ENCODE peak calls at places on chromosome 3, in four cellular contexts. One of them, this sample, is unnamed.

GRCh38 chr3:178078933-178079332 is 457.3 kb upstream of the KCNMB2 start:
- DNase-seq in stimulated activated naive CD4-positive, alpha-beta T cell treated with Interleukin-2 at 50 U/mL for 16 hours: no peak
- DNase-seq in B cell: no peak
- DNase-seq in cardiac septum: no peak
- DNase-seq in this sample: no peak

GRCh38 chr3:172550347-172550943 is 27.2 kb upstream of the TNFSF10 start:
- DNase-seq in stimulated activated naive CD4-positive, alpha-beta T cell treated with Interleukin-2 at 50 U/mL for 16 hours: peak
- DNase-seq in B cell: no peak
- DNase-seq in cardiac septum: no peak
- DNase-seq in this sample: peak

GRCh38 chr3:41943444-41943843 is 18.5 kb downstream of the ULK4 start:
- DNase-seq in stimulated activated naive CD4-positive, alpha-beta T cell treated with Interleukin-2 at 50 U/mL for 16 hours: no peak
- DNase-seq in B cell: no peak
- DNase-seq in cardiac septum: no peak
- DNase-seq in this sample: no peak

GRCh38 chr3:188239035-188239434 is 85.1 kb downstream of the LPP start:
- DNase-seq in stimulated activated naive CD4-positive, alpha-beta T cell treated with Interleukin-2 at 50 U/mL for 16 hours: no peak
- DNase-seq in B cell: peak
- DNase-seq in cardiac septum: no peak
- DNase-seq in this sample: no peak

GRCh38 chr3:106533097-106533496 is 664.3 kb upstream of the CBLB start:
- DNase-seq in stimulated activated naive CD4-positive, alpha-beta T cell treated with Interleukin-2 at 50 U/mL for 16 hours: no peak
- DNase-seq in B cell: no peak
- DNase-seq in cardiac septum: no peak
- DNase-seq in this sample: no peak

GRCh38 chr3:52302426-52303185 is 13.5 kb upstream of the DNAH1 start:
- DNase-seq in stimulated activated naive CD4-positive, alpha-beta T cell treated with Interleukin-2 at 50 U/mL for 16 hours: no peak
- DNase-seq in B cell: no peak
- DNase-seq in cardiac septum: no peak
- DNase-seq in this sample: no peak

GRCh38 chr3:71066849-71067261 is 516.7 kb downstream of the FOXP1 start:
- DNase-seq in stimulated activated naive CD4-positive, alpha-beta T cell treated with Interleukin-2 at 50 U/mL for 16 hours: peak
- DNase-seq in B cell: no peak
- DNase-seq in cardiac septum: no peak
- DNase-seq in this sample: no peak

GRCh38 chr3:112345681-112346080 is 12.7 kb downstream of the CD200 start:
- DNase-seq in stimulated activated naive CD4-positive, alpha-beta T cell treated with Interleukin-2 at 50 U/mL for 16 hours: no peak
- DNase-seq in B cell: no peak
- DNase-seq in cardiac septum: no peak
- DNase-seq in this sample: no peak

GRCh38 chr3:116770815-116771450 is 61.4 kb downstream of the TUSC7 start:
- DNase-seq in stimulated activated naive CD4-positive, alpha-beta T cell treated with Interleukin-2 at 50 U/mL for 16 hours: no peak
- DNase-seq in B cell: peak
- DNase-seq in cardiac septum: no peak
- DNase-seq in this sample: peak

GRCh38 chr3:299590-300301 is 103.2 kb downstream of the CHL1 start:
- DNase-seq in stimulated activated naive CD4-positive, alpha-beta T cell treated with Interleukin-2 at 50 U/mL for 16 hours: no peak
- DNase-seq in B cell: no peak
- DNase-seq in cardiac septum: no peak
- DNase-seq in this sample: no peak

GRCh38 chr3:15041950-15042349 is 23.2 kb downstream of the MRPS25 start:
- DNase-seq in stimulated activated naive CD4-positive, alpha-beta T cell treated with Interleukin-2 at 50 U/mL for 16 hours: no peak
- DNase-seq in B cell: no peak
- DNase-seq in cardiac septum: no peak
- DNase-seq in this sample: no peak

GRCh38 chr3:83738202-83738601 is 1220.6 kb upstream of the CADM2 start:
- DNase-seq in stimulated activated naive CD4-positive, alpha-beta T cell treated with Interleukin-2 at 50 U/mL for 16 hours: no peak
- DNase-seq in B cell: no peak
- DNase-seq in cardiac septum: no peak
- DNase-seq in this sample: no peak

GRCh38 chr3:8482960-8483665 is 18.5 kb upstream of the LMCD1 start:
- DNase-seq in stimulated activated naive CD4-positive, alpha-beta T cell treated with Interleukin-2 at 50 U/mL for 16 hours: no peak
- DNase-seq in B cell: no peak
- DNase-seq in cardiac septum: peak
- DNase-seq in this sample: peak

GRCh38 chr3:120071259-120071658 is 23.0 kb downstream of the GSK3B start:
- DNase-seq in stimulated activated naive CD4-positive, alpha-beta T cell treated with Interleukin-2 at 50 U/mL for 16 hours: no peak
- DNase-seq in B cell: no peak
- DNase-seq in cardiac septum: no peak
- DNase-seq in this sample: no peak

GRCh38 chr3:29354894-29355293 is 74.0 kb downstream of the RBMS3 start:
- DNase-seq in stimulated activated naive CD4-positive, alpha-beta T cell treated with Interleukin-2 at 50 U/mL for 16 hours: no peak
- DNase-seq in B cell: no peak
- DNase-seq in cardiac septum: no peak
- DNase-seq in this sample: no peak

GRCh38 chr3:13007251-13007941 is 65.8 kb downstream of the IQSEC1 start:
- DNase-seq in stimulated activated naive CD4-positive, alpha-beta T cell treated with Interleukin-2 at 50 U/mL for 16 hours: no peak
- DNase-seq in B cell: no peak
- DNase-seq in cardiac septum: peak
- DNase-seq in this sample: no peak

GRCh38 chr3:8869613-8870012 is 93.7 kb downstream of the RAD18 start:
- DNase-seq in stimulated activated naive CD4-positive, alpha-beta T cell treated with Interleukin-2 at 50 U/mL for 16 hours: no peak
- DNase-seq in B cell: no peak
- DNase-seq in cardiac septum: no peak
- DNase-seq in this sample: no peak

GRCh38 chr3:88235102-88235501 is 85.3 kb downstream of the C3orf38 start:
- DNase-seq in stimulated activated naive CD4-positive, alpha-beta T cell treated with Interleukin-2 at 50 U/mL for 16 hours: no peak
- DNase-seq in B cell: no peak
- DNase-seq in cardiac septum: no peak
- DNase-seq in this sample: no peak

GRCh38 chr3:61966200-61966599 is 404.8 kb downstream of the PTPRG start:
- DNase-seq in stimulated activated naive CD4-positive, alpha-beta T cell treated with Interleukin-2 at 50 U/mL for 16 hours: no peak
- DNase-seq in B cell: no peak
- DNase-seq in cardiac septum: no peak
- DNase-seq in this sample: no peak

GRCh38 chr3:41330465-41330864 is 131.2 kb downstream of the CTNNB1 start:
- DNase-seq in stimulated activated naive CD4-positive, alpha-beta T cell treated with Interleukin-2 at 50 U/mL for 16 hours: no peak
- DNase-seq in B cell: no peak
- DNase-seq in cardiac septum: no peak
- DNase-seq in this sample: no peak

GRCh38 chr3:160808838-160809237 is 52.8 kb downstream of the PPM1L start:
- DNase-seq in stimulated activated naive CD4-positive, alpha-beta T cell treated with Interleukin-2 at 50 U/mL for 16 hours: no peak
- DNase-seq in B cell: no peak
- DNase-seq in cardiac septum: peak
- DNase-seq in this sample: no peak

GRCh38 chr3:131795382-131796085 is 239.3 kb downstream of the CPNE4 start:
- DNase-seq in stimulated activated naive CD4-positive, alpha-beta T cell treated with Interleukin-2 at 50 U/mL for 16 hours: no peak
- DNase-seq in B cell: no peak
- DNase-seq in cardiac septum: no peak
- DNase-seq in this sample: no peak

GRCh38 chr3:52259448-52259847 is 13.9 kb downstream of the PPM1M start:
- DNase-seq in stimulated activated naive CD4-positive, alpha-beta T cell treated with Interleukin-2 at 50 U/mL for 16 hours: no peak
- DNase-seq in B cell: no peak
- DNase-seq in cardiac septum: no peak
- DNase-seq in this sample: no peak

GRCh38 chr3:45041666-45042065 is 15.6 kb downstream of the CLEC3B start:
- DNase-seq in stimulated activated naive CD4-positive, alpha-beta T cell treated with Interleukin-2 at 50 U/mL for 16 hours: no peak
- DNase-seq in B cell: no peak
- DNase-seq in cardiac septum: no peak
- DNase-seq in this sample: no peak

GRCh38 chr3:52444860-52445793 is at the start of gene SEMA3G:
- DNase-seq in stimulated activated naive CD4-positive, alpha-beta T cell treated with Interleukin-2 at 50 U/mL for 16 hours: peak
- DNase-seq in B cell: peak
- DNase-seq in cardiac septum: peak
- DNase-seq in this sample: no peak

This sample was measured in smooth muscle cell of the brain vasculature.